ENCODE peak calls at places on chromosomes 2 and 18, in six cellular contexts. W is HepG2, B is K562, P is GM12878, O is A549, U is endothelial cell of umbilical vein. Z is an unnamed sample.

GRCh38 chr2:85458611-85459563 is 40.4 kb downstream of the SH2D6 start:
- DNase-seq in W (no peak), U (no peak), P (no peak), O (no peak), B (no peak), Z (no peak)

GRCh38 chr2:10813085-10813748 is 632 bp upstream of the PDIA6 start:
- DNase-seq in O (no peak), B (no peak), U (no peak), P (no peak), W (no peak), Z (no peak)

GRCh38 chr18:77321823-77322805 is 72.5 kb downstream of the GALR1 start:
- DNase-seq in W (peak), B (peak), P (no peak), O (no peak), U (no peak), Z (peak)

GRCh38 chr2:109275120-109276040 is 146.4 kb downstream of the SH3RF3 start:
- DNase-seq in P (no peak), W (no peak), O (no peak), U (peak), B (no peak), Z (peak)

GRCh38 chr2:200298816-200299215 is 7.7 kb upstream of the SPATS2L start:
- DNase-seq in O (no peak), B (no peak), P (no peak), U (no peak), W (no peak), Z (no peak)

GRCh38 chr2:146623771-146624170 is 1221.1 kb upstream of the ACVR2A start:
- DNase-seq in O (no peak), W (no peak), U (no peak), B (no peak), P (no peak), Z (no peak)

GRCh38 chr2:46306320-46306719 is 9.1 kb downstream of the EPAS1 start:
- DNase-seq in W (peak), O (peak), B (no peak), P (no peak), U (peak), Z (no peak)

GRCh38 chr2:54638103-54638502 is 85.4 kb upstream of the EML6 start:
- DNase-seq in U (no peak), P (peak), O (no peak), B (no peak), W (no peak), Z (no peak)

GRCh38 chr2:74025971-74026612 is 41.4 kb downstream of the TET3 start:
- DNase-seq in U (no peak), W (no peak), O (no peak), P (no peak), B (no peak), Z (no peak)

GRCh38 chr2:233822781-233823730 is 31.3 kb downstream of the HJURP start:
- DNase-seq in B (no peak), O (peak), U (no peak), P (no peak), W (no peak), Z (peak)

GRCh38 chr2:169069341-169069740 is at the start of gene DHRS9:
- DNase-seq in U (peak), O (peak), P (no peak), W (no peak), B (no peak), Z (peak)

GRCh38 chr2:29245742-29246387 is 130.7 kb downstream of the CLIP4 start:
- DNase-seq in P (no peak), B (no peak), O (no peak), W (peak), U (no peak), Z (peak)

GRCh38 chr18:49055787-49056186 is 105.0 kb upstream of the SMAD7 start:
- DNase-seq in W (no peak), U (peak), B (no peak), O (no peak), P (peak), Z (peak)

GRCh38 chr2:202120827-202121226 is 47.8 kb downstream of the KIAA2012 start:
- DNase-seq in P (no peak), B (no peak), U (no peak), O (no peak), W (no peak), Z (no peak)

GRCh38 chr2:70659551-70659950 is 105.9 kb upstream of the TGFA start:
- DNase-seq in O (no peak), B (no peak), U (no peak), W (no peak), P (no peak), Z (no peak)

GRCh38 chr2:127185093-127185492 is 35.0 kb downstream of the CYP27C1 start:
- DNase-seq in P (no peak), U (no peak), O (no peak), W (no peak), B (no peak), Z (no peak)

GRCh38 chr18:77138270-77138669 is 5.7 kb upstream of the MBP start:
- DNase-seq in P (no peak), U (no peak), W (no peak), O (no peak), B (no peak), Z (no peak)

GRCh38 chr18:72336786-72337185 is 207.4 kb downstream of the CBLN2 start:
- DNase-seq in U (no peak), P (no peak), B (no peak), O (no peak), W (no peak), Z (no peak)
- TF ChIP-seq MAX in U (no peak), P (no peak), B (no peak), O (no peak), W (no peak), Z (no peak)

GRCh38 chr18:8933714-8934284 is 168.7 kb upstream of the NDUFV2 start:
- DNase-seq in U (no peak), O (no peak), P (no peak), B (no peak), W (no peak), Z (no peak)

GRCh38 chr18:8938817-8939216 is 163.7 kb upstream of the NDUFV2 start:
- DNase-seq in O (no peak), P (no peak), U (no peak), B (no peak), W (no peak), Z (peak)

GRCh38 chr18:8936646-8937045 is 165.9 kb upstream of the NDUFV2 start:
- DNase-seq in B (no peak), O (no peak), W (no peak), P (no peak), U (no peak), Z (no peak)

GRCh38 chr18:8937695-8938094 is 164.8 kb upstream of the NDUFV2 start:
- DNase-seq in P (no peak), B (no peak), O (no peak), W (no peak), U (no peak), Z (no peak)

DNA sequence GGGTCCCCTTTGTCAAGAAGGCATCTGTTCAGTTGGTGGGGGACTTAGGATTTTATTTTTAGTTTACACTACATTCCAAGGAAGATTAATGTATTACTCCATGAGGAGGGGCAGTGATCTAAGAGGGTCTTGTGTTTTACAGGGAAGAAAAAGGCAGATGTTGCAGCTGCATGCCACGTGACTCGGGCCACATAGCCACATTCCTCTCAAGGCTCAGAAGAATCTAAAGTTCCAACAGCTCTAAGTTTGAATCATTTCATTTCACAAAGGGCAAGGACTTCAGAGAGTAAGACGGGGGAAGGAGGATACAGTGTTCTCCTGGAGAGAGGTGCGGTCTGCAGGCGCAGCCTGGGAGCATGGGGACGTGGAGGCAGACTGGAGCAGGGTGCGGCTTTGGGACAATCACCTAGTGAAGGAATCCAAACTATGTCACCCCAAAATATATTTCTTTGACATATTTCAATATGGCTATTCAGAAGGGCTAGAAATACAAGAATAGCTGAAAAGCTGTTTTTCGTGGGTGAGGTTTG is 165.3 kb upstream of the NDUFV2 start:
- DNase-seq in W (no peak), O (no peak), U (no peak), P (no peak), B (no peak), Z (no peak)
- TF ChIP-seq MYC in W (no peak), O (no peak), U (no peak), P (no peak), B (no peak), Z (no peak)

GRCh38 chr18:40347261-40347660 is 1607.8 kb upstream of the PIK3C3 start:
- DNase-seq in B (no peak), U (no peak), W (no peak), O (no peak), P (no peak), Z (no peak)

GRCh38 chr18:40346146-40346545 is 1608.9 kb upstream of the PIK3C3 start:
- DNase-seq in P (no peak), B (no peak), W (no peak), U (no peak), O (no peak), Z (no peak)

DNA sequence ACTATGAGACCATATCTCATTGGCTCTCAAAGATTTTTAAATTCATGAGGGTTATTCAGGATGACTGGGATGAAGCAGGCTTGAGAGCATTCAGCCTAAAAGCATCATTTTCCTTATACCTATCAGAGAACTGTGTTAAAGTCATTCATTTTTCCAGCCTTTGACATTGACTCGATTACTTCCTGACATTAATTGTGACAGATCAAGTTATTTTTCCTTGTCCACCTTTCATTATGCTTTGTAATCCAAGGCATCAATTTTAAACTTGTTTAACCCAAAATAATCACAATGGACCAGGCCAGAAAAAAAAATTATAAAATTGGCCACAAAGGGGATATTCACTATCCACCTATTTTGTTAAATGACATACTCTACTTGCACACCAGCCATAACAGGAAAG is 1606.8 kb upstream of the PIK3C3 start:
- DNase-seq in O (no peak), W (no peak), P (no peak), U (no peak), B (no peak), Z (no peak)
- TF ChIP-seq CTCF in O (no peak), W (no peak), P (no peak), U (no peak), B (no peak), Z (no peak)

GRCh38 chr2:58516695-58517094 is 275.6 kb upstream of the FANCL start:
- DNase-seq in W (no peak), P (no peak), B (no peak), U (no peak), O (no peak), Z (no peak)

GRCh38 chr2:58520903-58521302 is 279.8 kb upstream of the FANCL start:
- DNase-seq in P (no peak), B (no peak), U (no peak), W (no peak), O (no peak), Z (no peak)

GRCh38 chr2:58527656-58528055 is 286.5 kb upstream of the FANCL start:
- DNase-seq in U (no peak), P (no peak), B (no peak), W (no peak), O (no peak), Z (no peak)

DNA sequence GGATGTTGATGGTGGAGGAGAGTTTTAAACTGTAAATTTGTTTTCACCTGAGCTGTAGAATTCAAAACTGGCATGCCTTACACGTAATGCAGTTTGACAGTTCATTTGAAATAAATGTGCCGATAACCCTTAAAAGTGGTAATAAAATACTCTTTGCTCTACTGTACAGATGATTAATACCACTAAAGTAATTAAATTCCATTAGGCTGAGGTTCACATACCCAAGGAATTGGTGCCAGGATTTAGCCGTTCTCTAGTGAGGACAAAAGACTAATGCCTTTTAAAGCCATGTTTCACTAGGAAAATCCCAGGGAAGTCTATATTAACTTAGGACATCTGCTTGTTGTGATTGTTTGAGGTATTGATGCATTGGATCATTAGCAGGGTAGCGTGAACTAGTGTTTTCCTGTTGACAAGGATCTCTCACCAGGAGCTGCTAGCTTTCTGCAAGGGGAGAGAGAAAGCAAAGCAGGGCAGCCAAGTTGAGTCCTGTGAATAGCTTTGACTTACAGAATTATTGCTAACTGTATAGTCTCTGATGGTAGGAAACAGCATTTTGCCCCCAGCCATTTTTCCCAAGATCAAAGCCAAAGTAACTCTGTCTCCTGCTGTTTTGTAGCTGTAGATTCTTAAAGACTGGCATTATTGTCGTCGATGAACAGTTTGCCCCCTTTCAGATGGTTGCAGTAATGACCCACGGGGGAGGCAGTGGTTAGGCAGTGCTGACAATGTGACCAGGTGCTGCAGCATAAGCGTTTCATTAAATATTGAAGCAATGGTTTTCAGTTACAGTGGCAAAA is 280.9 kb upstream of the FANCL start:
- DNase-seq in O (no peak), U (no peak), P (no peak), B (no peak), W (no peak), Z (no peak)
- TF ChIP-seq MAX in O (no peak), U (no peak), P (no peak), B (no peak), W (no peak), Z (no peak)

Z was measured in NB4.